ENCODE peak calls at places on chromosomes 11 and 22, in ten cellular contexts. One of them, this sample, is unnamed.

GRCh38 chr11:121557348-121557747 is 104.6 kb upstream of the SORL1-AS1 start:
- DNase-seq in fibroblast of pulmonary artery: no peak
- DNase-seq in left ventricle myocardium inferior: no peak
- DNase-seq in HFF-Myc: no peak
- DNase-seq in CD4-positive, alpha-beta T cell: no peak
- DNase-seq in AG04450: no peak
- DNase-seq in AG09319: no peak
- DNase-seq in GM06990: peak; percentile 62
- DNase-seq in lower leg skin: no peak
- DNase-seq in nephron progenitor cell: no peak
- DNase-seq in this sample: no peak

GRCh38 chr22:23243006-23243573 is 62.8 kb downstream of the BCR start:
- DNase-seq in fibroblast of pulmonary artery: no peak
- DNase-seq in left ventricle myocardium inferior: no peak
- DNase-seq in HFF-Myc: no peak
- DNase-seq in CD4-positive, alpha-beta T cell: peak; percentile 58
- DNase-seq in AG04450: no peak
- DNase-seq in AG09319: no peak
- DNase-seq in GM06990: peak; percentile 33
- DNase-seq in lower leg skin: no peak
- DNase-seq in nephron progenitor cell: peak; percentile 42
- DNase-seq in this sample: no peak

GRCh38 chr11:71999360-71999759 is 651 bp downstream of the IL18BP start:
- DNase-seq in fibroblast of pulmonary artery: peak; percentile 57
- DNase-seq in left ventricle myocardium inferior: no peak
- DNase-seq in HFF-Myc: no peak
- DNase-seq in CD4-positive, alpha-beta T cell: no peak
- DNase-seq in AG04450: no peak
- DNase-seq in AG09319: no peak
- DNase-seq in GM06990: no peak
- DNase-seq in lower leg skin: no peak
- DNase-seq in nephron progenitor cell: no peak
- DNase-seq in this sample: no peak

GRCh38 chr22:46673677-46674236 is 53.6 kb downstream of the GRAMD4 start:
- DNase-seq in fibroblast of pulmonary artery: no peak
- DNase-seq in left ventricle myocardium inferior: no peak
- DNase-seq in HFF-Myc: no peak
- DNase-seq in CD4-positive, alpha-beta T cell: no peak
- DNase-seq in AG04450: no peak
- DNase-seq in AG09319: no peak
- DNase-seq in GM06990: no peak
- DNase-seq in lower leg skin: no peak
- DNase-seq in nephron progenitor cell: no peak
- DNase-seq in this sample: no peak

GRCh38 chr11:130216591-130217132 is 57.1 kb downstream of the ST14 start:
- DNase-seq in fibroblast of pulmonary artery: no peak
- DNase-seq in left ventricle myocardium inferior: no peak
- DNase-seq in HFF-Myc: no peak
- DNase-seq in CD4-positive, alpha-beta T cell: no peak
- DNase-seq in AG04450: no peak
- DNase-seq in AG09319: no peak
- DNase-seq in GM06990: no peak
- DNase-seq in lower leg skin: peak; percentile 10
- DNase-seq in nephron progenitor cell: peak; percentile 50
- DNase-seq in this sample: peak; percentile 72

GRCh38 chr11:106304274-106304673 is 226.8 kb downstream of the AASDHPPT start:
- DNase-seq in fibroblast of pulmonary artery: peak; percentile 53
- DNase-seq in left ventricle myocardium inferior: no peak
- DNase-seq in HFF-Myc: no peak
- DNase-seq in CD4-positive, alpha-beta T cell: no peak
- DNase-seq in AG04450: peak; percentile 23
- DNase-seq in AG09319: no peak
- DNase-seq in GM06990: no peak
- DNase-seq in lower leg skin: no peak
- DNase-seq in nephron progenitor cell: no peak
- DNase-seq in this sample: no peak

GRCh38 chr22:45503071-45503815 is 560 bp downstream of the FBLN1 start:
- DNase-seq in fibroblast of pulmonary artery: no peak
- DNase-seq in left ventricle myocardium inferior: no peak
- DNase-seq in HFF-Myc: no peak
- DNase-seq in CD4-positive, alpha-beta T cell: no peak
- DNase-seq in AG04450: no peak
- DNase-seq in AG09319: no peak
- DNase-seq in GM06990: no peak
- DNase-seq in lower leg skin: no peak
- DNase-seq in nephron progenitor cell: no peak
- DNase-seq in this sample: no peak

GRCh38 chr11:35077709-35078695 is 61.0 kb upstream of the CD44 start:
- DNase-seq in fibroblast of pulmonary artery: peak; percentile 44
- DNase-seq in left ventricle myocardium inferior: no peak
- DNase-seq in HFF-Myc: peak; percentile 58
- DNase-seq in CD4-positive, alpha-beta T cell: peak; percentile 41
- DNase-seq in AG04450: no peak
- DNase-seq in AG09319: no peak
- DNase-seq in GM06990: peak; percentile 63
- DNase-seq in lower leg skin: no peak
- DNase-seq in nephron progenitor cell: no peak
- DNase-seq in this sample: no peak

GRCh38 chr11:119692547-119692834 is 36.5 kb downstream of the NECTIN1 start:
- DNase-seq in fibroblast of pulmonary artery: no peak
- DNase-seq in left ventricle myocardium inferior: no peak
- DNase-seq in HFF-Myc: no peak
- DNase-seq in CD4-positive, alpha-beta T cell: no peak
- DNase-seq in AG04450: no peak
- DNase-seq in AG09319: no peak
- DNase-seq in GM06990: no peak
- DNase-seq in lower leg skin: peak; percentile 53
- DNase-seq in nephron progenitor cell: no peak
- DNase-seq in this sample: no peak

GRCh38 chr11:114185436-114185835 is 110.8 kb upstream of the NNMT start:
- DNase-seq in fibroblast of pulmonary artery: no peak
- DNase-seq in left ventricle myocardium inferior: no peak
- DNase-seq in HFF-Myc: no peak
- DNase-seq in CD4-positive, alpha-beta T cell: no peak
- DNase-seq in AG04450: no peak
- DNase-seq in AG09319: no peak
- DNase-seq in GM06990: no peak
- DNase-seq in lower leg skin: no peak
- DNase-seq in nephron progenitor cell: no peak
- DNase-seq in this sample: no peak

GRCh38 chr11:119509969-119510401 is 87.0 kb upstream of the THY1 start:
- DNase-seq in fibroblast of pulmonary artery: peak; percentile 83
- DNase-seq in left ventricle myocardium inferior: peak; percentile 22
- DNase-seq in HFF-Myc: peak; percentile 87
- DNase-seq in CD4-positive, alpha-beta T cell: no peak
- DNase-seq in AG04450: peak; percentile 49
- DNase-seq in AG09319: peak; percentile 54
- DNase-seq in GM06990: peak; percentile 57
- DNase-seq in lower leg skin: peak; percentile 61
- DNase-seq in nephron progenitor cell: no peak
- DNase-seq in this sample: no peak

GRCh38 chr22:37358386-37358785 is 68.9 kb downstream of the ELFN2 start:
- DNase-seq in fibroblast of pulmonary artery: no peak
- DNase-seq in left ventricle myocardium inferior: no peak
- DNase-seq in HFF-Myc: no peak
- DNase-seq in CD4-positive, alpha-beta T cell: no peak
- DNase-seq in AG04450: no peak
- DNase-seq in AG09319: no peak
- DNase-seq in GM06990: no peak
- DNase-seq in lower leg skin: no peak
- DNase-seq in nephron progenitor cell: no peak
- DNase-seq in this sample: no peak

DNA sequence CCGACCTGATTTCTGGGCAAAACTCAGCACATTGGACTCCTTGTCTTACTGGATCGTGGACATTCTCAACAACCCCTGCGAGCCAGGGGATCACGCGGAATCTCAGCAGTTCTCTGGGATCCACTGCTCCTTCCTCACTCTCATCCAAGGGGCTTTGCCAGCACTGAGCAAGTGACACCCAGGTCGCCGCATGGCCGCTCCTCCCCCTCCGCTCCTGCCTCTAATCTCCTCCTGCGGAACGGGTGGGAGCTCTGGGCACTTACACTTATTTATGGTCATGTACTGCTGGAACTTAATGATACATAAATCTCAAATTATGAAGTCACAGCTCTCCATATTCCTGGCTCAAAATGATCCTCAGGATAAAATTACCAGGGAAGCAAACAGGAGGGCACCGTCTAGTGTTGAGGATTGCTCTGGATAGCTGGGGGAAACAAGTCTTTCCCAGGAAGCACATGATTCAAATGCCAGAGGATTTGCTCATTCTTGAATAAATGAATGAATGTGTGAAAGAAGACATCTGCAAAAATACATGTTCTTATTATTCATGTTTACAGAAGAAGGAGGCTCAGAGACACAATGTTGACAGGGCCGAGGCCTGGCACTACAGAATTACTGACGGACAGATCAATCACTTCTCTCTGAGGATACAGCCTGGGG is 1077.3 kb downstream of the TBC1D22A start:
- DNase-seq in fibroblast of pulmonary artery: no peak
- DNase-seq in left ventricle myocardium inferior: no peak
- DNase-seq in HFF-Myc: no peak
- DNase-seq in CD4-positive, alpha-beta T cell: no peak
- DNase-seq in AG04450: no peak
- DNase-seq in AG09319: no peak
- DNase-seq in GM06990: no peak
- DNase-seq in lower leg skin: no peak
- DNase-seq in nephron progenitor cell: peak; percentile 28
- DNase-seq in this sample: no peak
- TF ChIP-seq CTCF in fibroblast of pulmonary artery: no peak
- TF ChIP-seq CTCF in left ventricle myocardium inferior: no peak
- TF ChIP-seq CTCF in HFF-Myc: no peak
- TF ChIP-seq CTCF in CD4-positive, alpha-beta T cell: no peak
- TF ChIP-seq CTCF in AG04450: no peak
- TF ChIP-seq CTCF in AG09319: no peak
- TF ChIP-seq CTCF in GM06990: no peak
- TF ChIP-seq CTCF in lower leg skin: no peak
- TF ChIP-seq CTCF in nephron progenitor cell: no peak
- TF ChIP-seq CTCF in this sample: no peak

GRCh38 chr22:44091751-44092150 is 67.6 kb downstream of the PARVB start:
- DNase-seq in fibroblast of pulmonary artery: no peak
- DNase-seq in left ventricle myocardium inferior: no peak
- DNase-seq in HFF-Myc: no peak
- DNase-seq in CD4-positive, alpha-beta T cell: no peak
- DNase-seq in AG04450: no peak
- DNase-seq in AG09319: no peak
- DNase-seq in GM06990: no peak
- DNase-seq in lower leg skin: no peak
- DNase-seq in nephron progenitor cell: no peak
- DNase-seq in this sample: no peak
- TF ChIP-seq CTCF in fibroblast of pulmonary artery: no peak
- TF ChIP-seq CTCF in left ventricle myocardium inferior: no peak
- TF ChIP-seq CTCF in HFF-Myc: no peak
- TF ChIP-seq CTCF in CD4-positive, alpha-beta T cell: no peak
- TF ChIP-seq CTCF in AG04450: no peak
- TF ChIP-seq CTCF in AG09319: no peak
- TF ChIP-seq CTCF in GM06990: no peak
- TF ChIP-seq CTCF in lower leg skin: no peak
- TF ChIP-seq CTCF in nephron progenitor cell: no peak
- TF ChIP-seq CTCF in this sample: no peak

DNA sequence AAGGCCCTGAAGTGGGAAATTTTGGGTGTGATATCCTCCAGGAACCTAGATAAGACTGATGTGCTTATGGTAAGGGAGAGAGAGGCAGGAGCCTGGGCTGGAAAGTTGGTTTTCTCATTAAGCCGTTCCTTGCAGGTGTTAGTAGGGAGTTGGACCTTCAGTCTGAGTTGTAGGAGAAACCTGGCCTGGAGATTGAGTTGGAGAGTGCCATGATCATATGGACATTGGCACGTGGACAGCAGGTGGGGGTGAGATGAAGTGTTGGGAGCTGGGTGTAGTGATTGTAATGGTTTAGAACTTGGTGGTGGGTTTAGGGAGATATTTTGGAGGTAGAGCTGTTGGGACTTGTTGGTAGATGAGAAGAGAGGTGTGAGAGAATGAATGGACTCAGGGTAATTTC is 4.9 kb downstream of the PPP6R2 start:
- DNase-seq in fibroblast of pulmonary artery: no peak
- DNase-seq in left ventricle myocardium inferior: no peak
- DNase-seq in HFF-Myc: no peak
- DNase-seq in CD4-positive, alpha-beta T cell: no peak
- DNase-seq in AG04450: no peak
- DNase-seq in AG09319: no peak
- DNase-seq in GM06990: no peak
- DNase-seq in lower leg skin: no peak
- DNase-seq in nephron progenitor cell: no peak
- DNase-seq in this sample: no peak
- TF ChIP-seq CTCF in fibroblast of pulmonary artery: no peak
- TF ChIP-seq CTCF in left ventricle myocardium inferior: no peak
- TF ChIP-seq CTCF in HFF-Myc: no peak
- TF ChIP-seq CTCF in CD4-positive, alpha-beta T cell: no peak
- TF ChIP-seq CTCF in AG04450: no peak
- TF ChIP-seq CTCF in AG09319: no peak
- TF ChIP-seq CTCF in GM06990: no peak
- TF ChIP-seq CTCF in lower leg skin: no peak
- TF ChIP-seq CTCF in nephron progenitor cell: no peak
- TF ChIP-seq CTCF in this sample: no peak

GRCh38 chr11:93251922-93252321 is 54.1 kb upstream of the SLC36A4 start:
- DNase-seq in fibroblast of pulmonary artery: no peak
- DNase-seq in left ventricle myocardium inferior: no peak
- DNase-seq in HFF-Myc: no peak
- DNase-seq in CD4-positive, alpha-beta T cell: no peak
- DNase-seq in AG04450: no peak
- DNase-seq in AG09319: no peak
- DNase-seq in GM06990: no peak
- DNase-seq in lower leg skin: no peak
- DNase-seq in nephron progenitor cell: no peak
- DNase-seq in this sample: no peak

GRCh38 chr11:93253111-93253510 is 55.3 kb upstream of the SLC36A4 start:
- DNase-seq in fibroblast of pulmonary artery: no peak
- DNase-seq in left ventricle myocardium inferior: no peak
- DNase-seq in HFF-Myc: no peak
- DNase-seq in CD4-positive, alpha-beta T cell: no peak
- DNase-seq in AG04450: no peak
- DNase-seq in AG09319: no peak
- DNase-seq in GM06990: no peak
- DNase-seq in lower leg skin: no peak
- DNase-seq in nephron progenitor cell: no peak
- DNase-seq in this sample: no peak

GRCh38 chr11:93249437-93250210 is 51.8 kb upstream of the SLC36A4 start:
- DNase-seq in fibroblast of pulmonary artery: no peak
- DNase-seq in left ventricle myocardium inferior: no peak
- DNase-seq in HFF-Myc: no peak
- DNase-seq in CD4-positive, alpha-beta T cell: no peak
- DNase-seq in AG04450: no peak
- DNase-seq in AG09319: no peak
- DNase-seq in GM06990: no peak
- DNase-seq in lower leg skin: no peak
- DNase-seq in nephron progenitor cell: no peak
- DNase-seq in this sample: no peak

GRCh38 chr11:93244018-93244417 is 46.2 kb upstream of the SLC36A4 start:
- DNase-seq in fibroblast of pulmonary artery: no peak
- DNase-seq in left ventricle myocardium inferior: no peak
- DNase-seq in HFF-Myc: no peak
- DNase-seq in CD4-positive, alpha-beta T cell: no peak
- DNase-seq in AG04450: no peak
- DNase-seq in AG09319: no peak
- DNase-seq in GM06990: no peak
- DNase-seq in lower leg skin: no peak
- DNase-seq in nephron progenitor cell: no peak
- DNase-seq in this sample: no peak

GRCh38 chr11:93248602-93249001 is 50.8 kb upstream of the SLC36A4 start:
- DNase-seq in fibroblast of pulmonary artery: peak; percentile 18
- DNase-seq in left ventricle myocardium inferior: no peak
- DNase-seq in HFF-Myc: no peak
- DNase-seq in CD4-positive, alpha-beta T cell: no peak
- DNase-seq in AG04450: no peak
- DNase-seq in AG09319: no peak
- DNase-seq in GM06990: no peak
- DNase-seq in lower leg skin: no peak
- DNase-seq in nephron progenitor cell: no peak
- DNase-seq in this sample: no peak
- TF ChIP-seq CTCF in fibroblast of pulmonary artery: peak; percentile 35
- TF ChIP-seq CTCF in left ventricle myocardium inferior: no peak
- TF ChIP-seq CTCF in HFF-Myc: peak; percentile 15
- TF ChIP-seq CTCF in CD4-positive, alpha-beta T cell: no peak
- TF ChIP-seq CTCF in AG04450: peak; percentile 52
- TF ChIP-seq CTCF in AG09319: peak; percentile 25
- TF ChIP-seq CTCF in GM06990: peak; percentile 44
- TF ChIP-seq CTCF in lower leg skin: no peak
- TF ChIP-seq CTCF in nephron progenitor cell: no peak
- TF ChIP-seq CTCF in this sample: peak; percentile 42